ENCODE peak calls at places on chromosomes 3 and 15, in six cellular contexts. One of them, this sample, is unnamed.

GRCh38 chr3:126891791-126892190 is 91.1 kb upstream of the PLXNA1 start:
- DNase-seq in MM.1S: no peak
- DNase-seq in dorsolateral prefrontal cortex: no peak
- DNase-seq in AG04450: no peak
- DNase-seq in endothelial cell: no peak
- DNase-seq in Peyer's patch: no peak
- DNase-seq in this sample: no peak

GRCh38 chr15:29800441-29801366 is 21.6 kb downstream of the TJP1 start:
- DNase-seq in MM.1S: no peak
- DNase-seq in dorsolateral prefrontal cortex: no peak
- DNase-seq in endothelial cell: no peak
- DNase-seq in AG04450: no peak
- DNase-seq in Peyer's patch: no peak
- DNase-seq in this sample: no peak

GRCh38 chr15:60620707-60621106 is 141.8 kb upstream of the ICE2 start:
- DNase-seq in endothelial cell: no peak
- DNase-seq in AG04450: no peak
- DNase-seq in Peyer's patch: peak
- DNase-seq in MM.1S: no peak
- DNase-seq in dorsolateral prefrontal cortex: no peak
- DNase-seq in this sample: no peak

GRCh38 chr15:69830425-69830824 is 267.3 kb downstream of the TLE3 start:
- DNase-seq in AG04450: no peak
- DNase-seq in Peyer's patch: no peak
- DNase-seq in MM.1S: no peak
- DNase-seq in dorsolateral prefrontal cortex: no peak
- DNase-seq in endothelial cell: no peak
- DNase-seq in this sample: no peak

GRCh38 chr3:42256135-42256819 is 9.7 kb downstream of the CCK start:
- DNase-seq in Peyer's patch: no peak
- DNase-seq in endothelial cell: no peak
- DNase-seq in dorsolateral prefrontal cortex: no peak
- DNase-seq in AG04450: no peak
- DNase-seq in MM.1S: no peak
- DNase-seq in this sample: no peak

GRCh38 chr3:33331414-33331813 is 54.2 kb downstream of the FBXL2 start:
- DNase-seq in dorsolateral prefrontal cortex: no peak
- DNase-seq in AG04450: no peak
- DNase-seq in endothelial cell: no peak
- DNase-seq in Peyer's patch: no peak
- DNase-seq in MM.1S: no peak
- DNase-seq in this sample: no peak

GRCh38 chr3:18208856-18209255 is 216.3 kb downstream of the SATB1 start:
- DNase-seq in Peyer's patch: no peak
- DNase-seq in AG04450: no peak
- DNase-seq in endothelial cell: no peak
- DNase-seq in MM.1S: no peak
- DNase-seq in dorsolateral prefrontal cortex: no peak
- DNase-seq in this sample: no peak

GRCh38 chr3:14829811-14830210 is 11.0 kb downstream of the FGD5 start:
- DNase-seq in endothelial cell: no peak
- DNase-seq in Peyer's patch: no peak
- DNase-seq in AG04450: no peak
- DNase-seq in dorsolateral prefrontal cortex: no peak
- DNase-seq in MM.1S: no peak
- DNase-seq in this sample: no peak

GRCh38 chr15:66758844-66759243 is 56.8 kb downstream of the SMAD6 start:
- DNase-seq in AG04450: no peak
- DNase-seq in Peyer's patch: no peak
- DNase-seq in dorsolateral prefrontal cortex: no peak
- DNase-seq in endothelial cell: no peak
- DNase-seq in MM.1S: no peak
- DNase-seq in this sample: no peak

GRCh38 chr3:48409291-48410201 is 20.3 kb downstream of the PLXNB1 start:
- DNase-seq in Peyer's patch: peak
- DNase-seq in dorsolateral prefrontal cortex: peak
- DNase-seq in endothelial cell: no peak
- DNase-seq in MM.1S: no peak
- DNase-seq in AG04450: no peak
- DNase-seq in this sample: no peak

GRCh38 chr3:197408177-197408957 is 110.0 kb upstream of the DLG1 start:
- DNase-seq in AG04450: no peak
- DNase-seq in Peyer's patch: peak
- DNase-seq in endothelial cell: no peak
- DNase-seq in dorsolateral prefrontal cortex: no peak
- DNase-seq in MM.1S: peak
- DNase-seq in this sample: no peak

GRCh38 chr3:149579161-149579560 is 78.7 kb downstream of the WWTR1 start:
- DNase-seq in dorsolateral prefrontal cortex: no peak
- DNase-seq in Peyer's patch: no peak
- DNase-seq in endothelial cell: no peak
- DNase-seq in AG04450: no peak
- DNase-seq in MM.1S: no peak
- DNase-seq in this sample: no peak

GRCh38 chr15:63522143-63522531 is 17.7 kb downstream of the USP3 start:
- DNase-seq in AG04450: no peak
- DNase-seq in Peyer's patch: no peak
- DNase-seq in dorsolateral prefrontal cortex: no peak
- DNase-seq in MM.1S: no peak
- DNase-seq in endothelial cell: no peak
- DNase-seq in this sample: no peak

GRCh38 chr15:79091204-79091867 is 756 bp upstream of the RASGRF1 start:
- DNase-seq in Peyer's patch: peak
- DNase-seq in endothelial cell: peak
- DNase-seq in AG04450: no peak
- DNase-seq in dorsolateral prefrontal cortex: no peak
- DNase-seq in MM.1S: no peak
- DNase-seq in this sample: peak

GRCh38 chr3:85554153-85554552 is 595.4 kb downstream of the CADM2 start:
- DNase-seq in MM.1S: no peak
- DNase-seq in Peyer's patch: no peak
- DNase-seq in AG04450: no peak
- DNase-seq in dorsolateral prefrontal cortex: no peak
- DNase-seq in endothelial cell: no peak
- DNase-seq in this sample: no peak

GRCh38 chr3:11568503-11569155 is 75.1 kb downstream of the VGLL4 start:
- DNase-seq in MM.1S: no peak
- DNase-seq in endothelial cell: no peak
- DNase-seq in AG04450: peak
- DNase-seq in Peyer's patch: peak
- DNase-seq in dorsolateral prefrontal cortex: peak
- DNase-seq in this sample: no peak

GRCh38 chr15:45522179-45522930 is at the start of gene SLC30A4:
- DNase-seq in endothelial cell: peak
- DNase-seq in Peyer's patch: peak
- DNase-seq in AG04450: no peak
- DNase-seq in MM.1S: peak
- DNase-seq in dorsolateral prefrontal cortex: peak
- DNase-seq in this sample: peak

GRCh38 chr15:61871926-61872522 is 188.2 kb downstream of the VPS13C start:
- DNase-seq in dorsolateral prefrontal cortex: no peak
- DNase-seq in endothelial cell: no peak
- DNase-seq in AG04450: no peak
- DNase-seq in MM.1S: peak
- DNase-seq in Peyer's patch: no peak
- DNase-seq in this sample: peak

GRCh38 chr3:59573911-59574310 is 524.1 kb upstream of the CFAP20DC start:
- DNase-seq in dorsolateral prefrontal cortex: peak
- DNase-seq in endothelial cell: no peak
- DNase-seq in MM.1S: no peak
- DNase-seq in Peyer's patch: peak
- DNase-seq in AG04450: peak
- DNase-seq in this sample: no peak

GRCh38 chr3:52983336-52983807 is 62.5 kb downstream of the SFMBT1 start:
- DNase-seq in Peyer's patch: peak
- DNase-seq in endothelial cell: no peak
- DNase-seq in dorsolateral prefrontal cortex: no peak
- DNase-seq in AG04450: no peak
- DNase-seq in MM.1S: peak
- DNase-seq in this sample: peak

GRCh38 chr15:96225642-96226259 is 104.7 kb upstream of the NR2F2 start:
- DNase-seq in dorsolateral prefrontal cortex: no peak
- DNase-seq in endothelial cell: no peak
- DNase-seq in AG04450: no peak
- DNase-seq in Peyer's patch: no peak
- DNase-seq in MM.1S: no peak
- DNase-seq in this sample: no peak

GRCh38 chr3:56878046-56878445 is 76.3 kb upstream of the ARHGEF3 start:
- DNase-seq in MM.1S: no peak
- DNase-seq in Peyer's patch: no peak
- DNase-seq in dorsolateral prefrontal cortex: no peak
- DNase-seq in AG04450: no peak
- DNase-seq in endothelial cell: no peak
- DNase-seq in this sample: peak

GRCh38 chr15:31236184-31237041 is 90.2 kb upstream of the KLF13 start:
- DNase-seq in MM.1S: peak
- DNase-seq in endothelial cell: no peak
- DNase-seq in AG04450: peak
- DNase-seq in Peyer's patch: peak
- DNase-seq in dorsolateral prefrontal cortex: peak
- DNase-seq in this sample: no peak

GRCh38 chr3:98528474-98529346 is 3.1 kb upstream of the GPR15 start:
- DNase-seq in endothelial cell: no peak
- DNase-seq in MM.1S: no peak
- DNase-seq in Peyer's patch: no peak
- DNase-seq in AG04450: no peak
- DNase-seq in dorsolateral prefrontal cortex: no peak
- DNase-seq in this sample: no peak

GRCh38 chr3:98529856-98530459 is 1.8 kb upstream of the GPR15 start:
- DNase-seq in Peyer's patch: no peak
- DNase-seq in MM.1S: no peak
- DNase-seq in endothelial cell: no peak
- DNase-seq in AG04450: no peak
- DNase-seq in dorsolateral prefrontal cortex: no peak
- DNase-seq in this sample: no peak

GRCh38 chr3:98521897-98522537 is 685 bp downstream of the CLDND1 start:
- DNase-seq in MM.1S: peak
- DNase-seq in Peyer's patch: peak
- DNase-seq in dorsolateral prefrontal cortex: no peak
- DNase-seq in AG04450: peak
- DNase-seq in endothelial cell: peak
- DNase-seq in this sample: peak

GRCh38 chr3:98522538-98523281 is at the start of gene CLDND1:
- DNase-seq in Peyer's patch: peak
- DNase-seq in AG04450: peak
- DNase-seq in dorsolateral prefrontal cortex: peak
- DNase-seq in endothelial cell: peak
- DNase-seq in MM.1S: peak
- DNase-seq in this sample: peak

GRCh38 chr3:98525494-98525893 is 2.8 kb upstream of the CLDND1 start:
- DNase-seq in MM.1S: peak
- DNase-seq in endothelial cell: no peak
- DNase-seq in Peyer's patch: no peak
- DNase-seq in dorsolateral prefrontal cortex: no peak
- DNase-seq in AG04450: no peak
- DNase-seq in this sample: no peak
- TF ChIP-seq CTCF in MM.1S: no peak
- TF ChIP-seq CTCF in endothelial cell: no peak
- TF ChIP-seq CTCF in Peyer's patch: no peak
- TF ChIP-seq CTCF in dorsolateral prefrontal cortex: no peak
- TF ChIP-seq CTCF in AG04450: no peak
- TF ChIP-seq CTCF in this sample: no peak

GRCh38 chr3:128155614-128156360 is 2.5 kb downstream of the EEFSEC start:
- DNase-seq in endothelial cell: no peak
- DNase-seq in MM.1S: no peak
- DNase-seq in AG04450: no peak
- DNase-seq in dorsolateral prefrontal cortex: no peak
- DNase-seq in Peyer's patch: no peak
- DNase-seq in this sample: no peak

GRCh38 chr3:128152419-128153155 is 694 bp upstream of the EEFSEC start:
- DNase-seq in dorsolateral prefrontal cortex: no peak
- DNase-seq in endothelial cell: no peak
- DNase-seq in AG04450: no peak
- DNase-seq in Peyer's patch: no peak
- DNase-seq in MM.1S: peak
- DNase-seq in this sample: no peak

GRCh38 chr3:128149632-128150031 is 3.6 kb upstream of the EEFSEC start:
- DNase-seq in AG04450: no peak
- DNase-seq in dorsolateral prefrontal cortex: no peak
- DNase-seq in MM.1S: no peak
- DNase-seq in endothelial cell: no peak
- DNase-seq in Peyer's patch: peak
- DNase-seq in this sample: no peak

GRCh38 chr3:128151758-128152274 is 1.5 kb upstream of the EEFSEC start:
- DNase-seq in MM.1S: no peak
- DNase-seq in endothelial cell: no peak
- DNase-seq in AG04450: no peak
- DNase-seq in Peyer's patch: peak
- DNase-seq in dorsolateral prefrontal cortex: no peak
- DNase-seq in this sample: no peak

GRCh38 chr3:128153156-128154011 is at the start of gene EEFSEC:
- DNase-seq in AG04450: peak
- DNase-seq in Peyer's patch: peak
- DNase-seq in MM.1S: peak
- DNase-seq in dorsolateral prefrontal cortex: peak
- DNase-seq in endothelial cell: peak
- DNase-seq in this sample: peak
- TF ChIP-seq CTCF in AG04450: no peak
- TF ChIP-seq CTCF in Peyer's patch: no peak
- TF ChIP-seq CTCF in MM.1S: no peak
- TF ChIP-seq CTCF in dorsolateral prefrontal cortex: peak
- TF ChIP-seq CTCF in endothelial cell: no peak
- TF ChIP-seq CTCF in this sample: no peak

GRCh38 chr15:52080031-52080430 is 32.5 kb downstream of the BCL2L10 start:
- DNase-seq in MM.1S: no peak
- DNase-seq in Peyer's patch: no peak
- DNase-seq in AG04450: no peak
- DNase-seq in endothelial cell: no peak
- DNase-seq in dorsolateral prefrontal cortex: no peak
- DNase-seq in this sample: no peak
- TF ChIP-seq CTCF in MM.1S: no peak
- TF ChIP-seq CTCF in Peyer's patch: no peak
- TF ChIP-seq CTCF in AG04450: no peak
- TF ChIP-seq CTCF in endothelial cell: no peak
- TF ChIP-seq CTCF in dorsolateral prefrontal cortex: no peak
- TF ChIP-seq CTCF in this sample: no peak

GRCh38 chr15:68585574-68586273 is 6.9 kb downstream of the CORO2B start:
- DNase-seq in dorsolateral prefrontal cortex: no peak
- DNase-seq in AG04450: no peak
- DNase-seq in Peyer's patch: no peak
- DNase-seq in MM.1S: no peak
- DNase-seq in endothelial cell: no peak
- DNase-seq in this sample: no peak

GRCh38 chr15:68583321-68583720 is 4.5 kb downstream of the CORO2B start:
- DNase-seq in MM.1S: no peak
- DNase-seq in endothelial cell: no peak
- DNase-seq in AG04450: no peak
- DNase-seq in Peyer's patch: no peak
- DNase-seq in dorsolateral prefrontal cortex: no peak
- DNase-seq in this sample: no peak

GRCh38 chr15:68586274-68586961 is 7.6 kb downstream of the CORO2B start:
- DNase-seq in Peyer's patch: no peak
- DNase-seq in MM.1S: no peak
- DNase-seq in AG04450: no peak
- DNase-seq in endothelial cell: no peak
- DNase-seq in dorsolateral prefrontal cortex: no peak
- DNase-seq in this sample: no peak

GRCh38 chr15:68583936-68584703 is 5.3 kb downstream of the CORO2B start:
- DNase-seq in endothelial cell: no peak
- DNase-seq in dorsolateral prefrontal cortex: no peak
- DNase-seq in MM.1S: no peak
- DNase-seq in AG04450: no peak
- DNase-seq in Peyer's patch: no peak
- DNase-seq in this sample: no peak

GRCh38 chr15:68584704-68585573 is 6.1 kb downstream of the CORO2B start:
- DNase-seq in dorsolateral prefrontal cortex: no peak
- DNase-seq in Peyer's patch: no peak
- DNase-seq in MM.1S: no peak
- DNase-seq in AG04450: no peak
- DNase-seq in endothelial cell: no peak
- DNase-seq in this sample: no peak
- TF ChIP-seq CTCF in dorsolateral prefrontal cortex: no peak
- TF ChIP-seq CTCF in Peyer's patch: no peak
- TF ChIP-seq CTCF in MM.1S: no peak
- TF ChIP-seq CTCF in AG04450: no peak
- TF ChIP-seq CTCF in endothelial cell: no peak
- TF ChIP-seq CTCF in this sample: no peak